ENCODE peak calls at places on chromosomes 13 and 19, in ten cellular contexts. One of them, this sample, is unnamed.

GRCh38 chr13:62129000-62129551 is 713.4 kb upstream of the PCDH20 start:
- DNase-seq in stimulated activated CD4-positive, alpha-beta T cell treated with anti-CD3 and anti-CD28 coated beads, Interleukin-12 subunit alpha, Interleukin-12 subunit beta, amount 100 ng/mL, for 4 hours: no peak
- DNase-seq in endodermal cell: no peak
- DNase-seq in MG63: no peak
- DNase-seq in left lung: no peak
- DNase-seq in hypothalamus: no peak
- DNase-seq in NAMALWA: no peak
- DNase-seq in NCI-H1105: no peak
- DNase-seq in mesenteric fat pad: no peak
- DNase-seq in activated naive CD8-positive, alpha-beta T cell treated with anti-CD3 and anti-CD28 coated beads for 36 hours: no peak
- DNase-seq in this sample: no peak

GRCh38 chr19:56808717-56809392 is 31.7 kb downstream of the PEG3 start:
- DNase-seq in stimulated activated CD4-positive, alpha-beta T cell treated with anti-CD3 and anti-CD28 coated beads, Interleukin-12 subunit alpha, Interleukin-12 subunit beta, amount 100 ng/mL, for 4 hours: no peak
- DNase-seq in endodermal cell: no peak
- DNase-seq in MG63: no peak
- DNase-seq in left lung: no peak
- DNase-seq in hypothalamus: no peak
- DNase-seq in NAMALWA: no peak
- DNase-seq in NCI-H1105: no peak
- DNase-seq in mesenteric fat pad: no peak
- DNase-seq in activated naive CD8-positive, alpha-beta T cell treated with anti-CD3 and anti-CD28 coated beads for 36 hours: no peak
- DNase-seq in this sample: no peak

GRCh38 chr19:1810439-1811160 is 1.5 kb downstream of the ATP8B3 start:
- DNase-seq in stimulated activated CD4-positive, alpha-beta T cell treated with anti-CD3 and anti-CD28 coated beads, Interleukin-12 subunit alpha, Interleukin-12 subunit beta, amount 100 ng/mL, for 4 hours: no peak
- DNase-seq in endodermal cell: no peak
- DNase-seq in MG63: no peak
- DNase-seq in left lung: no peak
- DNase-seq in hypothalamus: no peak
- DNase-seq in NAMALWA: no peak
- DNase-seq in NCI-H1105: no peak
- DNase-seq in mesenteric fat pad: no peak
- DNase-seq in activated naive CD8-positive, alpha-beta T cell treated with anti-CD3 and anti-CD28 coated beads for 36 hours: no peak
- DNase-seq in this sample: no peak

GRCh38 chr19:8333771-8334457 is 9.1 kb downstream of the KANK3 start:
- DNase-seq in stimulated activated CD4-positive, alpha-beta T cell treated with anti-CD3 and anti-CD28 coated beads, Interleukin-12 subunit alpha, Interleukin-12 subunit beta, amount 100 ng/mL, for 4 hours: no peak
- DNase-seq in endodermal cell: peak; percentile 82
- DNase-seq in MG63: no peak
- DNase-seq in left lung: no peak
- DNase-seq in hypothalamus: no peak
- DNase-seq in NAMALWA: no peak
- DNase-seq in NCI-H1105: peak; percentile 27
- DNase-seq in mesenteric fat pad: no peak
- DNase-seq in activated naive CD8-positive, alpha-beta T cell treated with anti-CD3 and anti-CD28 coated beads for 36 hours: no peak
- DNase-seq in this sample: no peak

GRCh38 chr19:58054792-58055482 is 4.1 kb upstream of the ZNF135 start:
- DNase-seq in stimulated activated CD4-positive, alpha-beta T cell treated with anti-CD3 and anti-CD28 coated beads, Interleukin-12 subunit alpha, Interleukin-12 subunit beta, amount 100 ng/mL, for 4 hours: no peak
- DNase-seq in endodermal cell: peak; percentile 66
- DNase-seq in MG63: no peak
- DNase-seq in left lung: no peak
- DNase-seq in hypothalamus: peak; percentile 57
- DNase-seq in NAMALWA: no peak
- DNase-seq in NCI-H1105: no peak
- DNase-seq in mesenteric fat pad: no peak
- DNase-seq in activated naive CD8-positive, alpha-beta T cell treated with anti-CD3 and anti-CD28 coated beads for 36 hours: no peak
- DNase-seq in this sample: no peak

GRCh38 chr13:93690139-93690538 is 463.5 kb downstream of the GPC6 start:
- DNase-seq in stimulated activated CD4-positive, alpha-beta T cell treated with anti-CD3 and anti-CD28 coated beads, Interleukin-12 subunit alpha, Interleukin-12 subunit beta, amount 100 ng/mL, for 4 hours: no peak
- DNase-seq in endodermal cell: peak; percentile 60
- DNase-seq in MG63: no peak
- DNase-seq in left lung: no peak
- DNase-seq in hypothalamus: no peak
- DNase-seq in NAMALWA: peak; percentile 16
- DNase-seq in NCI-H1105: no peak
- DNase-seq in mesenteric fat pad: no peak
- DNase-seq in activated naive CD8-positive, alpha-beta T cell treated with anti-CD3 and anti-CD28 coated beads for 36 hours: no peak
- DNase-seq in this sample: no peak

GRCh38 chr13:24632382-24633121 is 47.7 kb upstream of the ATP12A start:
- DNase-seq in stimulated activated CD4-positive, alpha-beta T cell treated with anti-CD3 and anti-CD28 coated beads, Interleukin-12 subunit alpha, Interleukin-12 subunit beta, amount 100 ng/mL, for 4 hours: no peak
- DNase-seq in endodermal cell: no peak
- DNase-seq in MG63: peak; percentile 47
- DNase-seq in left lung: no peak
- DNase-seq in hypothalamus: no peak
- DNase-seq in NAMALWA: no peak
- DNase-seq in NCI-H1105: no peak
- DNase-seq in mesenteric fat pad: no peak
- DNase-seq in activated naive CD8-positive, alpha-beta T cell treated with anti-CD3 and anti-CD28 coated beads for 36 hours: no peak
- DNase-seq in this sample: no peak

GRCh38 chr19:16660763-16661479 is at the start of gene TMEM38A:
- DNase-seq in stimulated activated CD4-positive, alpha-beta T cell treated with anti-CD3 and anti-CD28 coated beads, Interleukin-12 subunit alpha, Interleukin-12 subunit beta, amount 100 ng/mL, for 4 hours: peak; percentile 40
- DNase-seq in endodermal cell: peak; percentile 75
- DNase-seq in MG63: peak; percentile 49
- DNase-seq in left lung: peak; percentile 52
- DNase-seq in hypothalamus: peak; percentile 23
- DNase-seq in NAMALWA: peak; percentile 62
- DNase-seq in NCI-H1105: no peak
- DNase-seq in mesenteric fat pad: no peak
- DNase-seq in activated naive CD8-positive, alpha-beta T cell treated with anti-CD3 and anti-CD28 coated beads for 36 hours: peak; percentile 63
- DNase-seq in this sample: no peak

GRCh38 chr19:56727731-56728130 is 56.2 kb upstream of the ZNF835 start:
- DNase-seq in stimulated activated CD4-positive, alpha-beta T cell treated with anti-CD3 and anti-CD28 coated beads, Interleukin-12 subunit alpha, Interleukin-12 subunit beta, amount 100 ng/mL, for 4 hours: no peak
- DNase-seq in endodermal cell: no peak
- DNase-seq in MG63: no peak
- DNase-seq in left lung: no peak
- DNase-seq in hypothalamus: no peak
- DNase-seq in NAMALWA: no peak
- DNase-seq in NCI-H1105: no peak
- DNase-seq in mesenteric fat pad: no peak
- DNase-seq in activated naive CD8-positive, alpha-beta T cell treated with anti-CD3 and anti-CD28 coated beads for 36 hours: no peak
- DNase-seq in this sample: no peak

GRCh38 chr13:31987535-31988170 is 43.9 kb upstream of the FRY start:
- DNase-seq in stimulated activated CD4-positive, alpha-beta T cell treated with anti-CD3 and anti-CD28 coated beads, Interleukin-12 subunit alpha, Interleukin-12 subunit beta, amount 100 ng/mL, for 4 hours: no peak
- DNase-seq in endodermal cell: no peak
- DNase-seq in MG63: no peak
- DNase-seq in left lung: no peak
- DNase-seq in hypothalamus: no peak
- DNase-seq in NAMALWA: no peak
- DNase-seq in NCI-H1105: no peak
- DNase-seq in mesenteric fat pad: no peak
- DNase-seq in activated naive CD8-positive, alpha-beta T cell treated with anti-CD3 and anti-CD28 coated beads for 36 hours: no peak
- DNase-seq in this sample: no peak

GRCh38 chr19:7346488-7346971 is 2.2 kb upstream of the ARHGEF18 start:
- DNase-seq in stimulated activated CD4-positive, alpha-beta T cell treated with anti-CD3 and anti-CD28 coated beads, Interleukin-12 subunit alpha, Interleukin-12 subunit beta, amount 100 ng/mL, for 4 hours: no peak
- DNase-seq in endodermal cell: no peak
- DNase-seq in MG63: no peak
- DNase-seq in left lung: no peak
- DNase-seq in hypothalamus: no peak
- DNase-seq in NAMALWA: peak; percentile 73
- DNase-seq in NCI-H1105: no peak
- DNase-seq in mesenteric fat pad: peak; percentile 65
- DNase-seq in activated naive CD8-positive, alpha-beta T cell treated with anti-CD3 and anti-CD28 coated beads for 36 hours: no peak
- DNase-seq in this sample: no peak

GRCh38 chr13:19596960-19597361 is 35.6 kb upstream of the TPTE2 start:
- DNase-seq in stimulated activated CD4-positive, alpha-beta T cell treated with anti-CD3 and anti-CD28 coated beads, Interleukin-12 subunit alpha, Interleukin-12 subunit beta, amount 100 ng/mL, for 4 hours: no peak
- DNase-seq in endodermal cell: no peak
- DNase-seq in MG63: peak; percentile 57
- DNase-seq in left lung: no peak
- DNase-seq in hypothalamus: no peak
- DNase-seq in NAMALWA: no peak
- DNase-seq in NCI-H1105: no peak
- DNase-seq in mesenteric fat pad: no peak
- DNase-seq in activated naive CD8-positive, alpha-beta T cell treated with anti-CD3 and anti-CD28 coated beads for 36 hours: no peak
- DNase-seq in this sample: no peak

GRCh38 chr19:45066921-45067661 is 9.2 kb downstream of the ZNF296 start:
- DNase-seq in stimulated activated CD4-positive, alpha-beta T cell treated with anti-CD3 and anti-CD28 coated beads, Interleukin-12 subunit alpha, Interleukin-12 subunit beta, amount 100 ng/mL, for 4 hours: no peak
- DNase-seq in endodermal cell: peak; percentile 59
- DNase-seq in MG63: no peak
- DNase-seq in left lung: no peak
- DNase-seq in hypothalamus: no peak
- DNase-seq in NAMALWA: no peak
- DNase-seq in NCI-H1105: no peak
- DNase-seq in mesenteric fat pad: no peak
- DNase-seq in activated naive CD8-positive, alpha-beta T cell treated with anti-CD3 and anti-CD28 coated beads for 36 hours: no peak
- DNase-seq in this sample: no peak

GRCh38 chr19:54430306-54431254 is 15.3 kb downstream of the TTYH1 start:
- DNase-seq in stimulated activated CD4-positive, alpha-beta T cell treated with anti-CD3 and anti-CD28 coated beads, Interleukin-12 subunit alpha, Interleukin-12 subunit beta, amount 100 ng/mL, for 4 hours: peak; percentile 47
- DNase-seq in endodermal cell: peak; percentile 95
- DNase-seq in MG63: no peak
- DNase-seq in left lung: no peak
- DNase-seq in hypothalamus: peak; percentile 22
- DNase-seq in NAMALWA: peak; percentile 58
- DNase-seq in NCI-H1105: no peak
- DNase-seq in mesenteric fat pad: no peak
- DNase-seq in activated naive CD8-positive, alpha-beta T cell treated with anti-CD3 and anti-CD28 coated beads for 36 hours: peak; percentile 51
- DNase-seq in this sample: no peak

This sample was measured in RWPE2.